ENCODE peak calls at places on chromosomes 3 and 15, in ten cellular contexts. K is foreskin melanocyte, D is fibroblast of the aortic adventitia, L is IMR-90, H is fibroblast of lung, B is activated T-cell treated with anti-CD3 and anti-CD28 coated beads for 48 hours, R is T-helper 1 cell, G is iPS-NIHi11, F is EH, I is GM12891. U is an unnamed sample.

GRCh38 chr3:45943207-45943846 is at the start of gene CXCR6:
- DNase-seq in L (peak), K (no peak), D (peak), R (peak), H (peak), B (peak), G (no peak), I (no peak), F (peak), U (peak)

GRCh38 chr15:45450468-45450867 is 72.1 kb downstream of the SLC30A4 start:
- DNase-seq in K (no peak), B (no peak), G (no peak), I (no peak), H (no peak), F (no peak), D (no peak), R (no peak), L (no peak), U (no peak)

GRCh38 chr15:72034859-72035650 is 82.9 kb downstream of the MYO9A start:
- DNase-seq in I (no peak), F (peak), H (no peak), G (no peak), K (no peak), B (no peak), D (no peak), R (no peak), L (peak), U (no peak)

GRCh38 chr15:56244237-56244810 is 645 bp upstream of the RFX7 start:
- DNase-seq in F (peak), L (peak), B (peak), K (peak), G (peak), H (peak), R (peak), I (no peak), D (peak), U (peak)

GRCh38 chr3:77906102-77906709 is 866.3 kb downstream of the ROBO2 start:
- DNase-seq in B (no peak), D (no peak), I (no peak), R (no peak), H (peak), F (peak), G (no peak), K (no peak), L (no peak), U (no peak)

GRCh38 chr3:70824785-70825184 is 512.3 kb upstream of the MDFIC2 start:
- DNase-seq in G (peak), I (no peak), L (peak), F (peak), R (no peak), D (peak), H (peak), K (no peak), B (no peak), U (no peak)

GRCh38 chr15:38411902-38412301 is 42.0 kb upstream of the FAM98B start:
- DNase-seq in L (no peak), R (no peak), K (no peak), B (no peak), G (no peak), D (no peak), I (no peak), F (no peak), H (no peak), U (no peak)

GRCh38 chr3:183897606-183898384 is 13.1 kb upstream of the PARL start:
- DNase-seq in D (no peak), K (no peak), I (no peak), L (no peak), G (no peak), F (no peak), H (no peak), R (no peak), B (no peak), U (no peak)

GRCh38 chr3:130772124-130772523 is 25.5 kb upstream of the PIK3R4 start:
- DNase-seq in R (no peak), K (no peak), L (no peak), F (no peak), H (no peak), I (no peak), D (no peak), G (no peak), B (no peak), U (no peak)

GRCh38 chr3:128081846-128082245 is 29.6 kb downstream of the SEC61A1 start:
- DNase-seq in I (no peak), F (peak), D (peak), H (peak), K (no peak), B (no peak), L (peak), G (no peak), R (no peak), U (no peak)

GRCh38 chr15:46312133-46312740 is 677.4 kb downstream of the SQOR start:
- DNase-seq in F (peak), K (peak), B (peak), I (peak), R (peak), D (peak), L (peak), G (peak), H (peak), U (peak)

GRCh38 chr15:85421116-85421925 is 40.9 kb downstream of the AKAP13 start:
- DNase-seq in G (no peak), I (no peak), K (no peak), L (peak), B (no peak), R (no peak), D (peak), H (peak), F (peak), U (no peak)

GRCh38 chr3:128353991-128354687 is 112.6 kb downstream of the DNAJB8 start:
- DNase-seq in G (no peak), K (no peak), B (no peak), I (no peak), D (no peak), R (no peak), F (peak), H (peak), L (peak), U (no peak)

GRCh38 chr3:11272913-11273574 is 847 bp downstream of the ATG7 start:
- DNase-seq in I (no peak), B (no peak), K (no peak), F (peak), H (no peak), G (no peak), L (no peak), R (no peak), D (peak), U (no peak)

GRCh38 chr15:35312355-35312754 is 227.3 kb upstream of the NANOGP8 start:
- DNase-seq in L (no peak), F (no peak), H (no peak), G (no peak), R (no peak), D (peak), I (no peak), B (no peak), K (no peak), U (no peak)

GRCh38 chr15:61171190-61171589 is 57.9 kb downstream of the RORA start:
- DNase-seq in H (no peak), I (no peak), G (no peak), K (no peak), R (no peak), B (no peak), L (no peak), F (no peak), D (no peak), U (no peak)

GRCh38 chr3:64311424-64311920 is 86.2 kb upstream of the PRICKLE2 start:
- DNase-seq in I (no peak), G (no peak), B (no peak), R (no peak), F (peak), K (peak), L (peak), D (peak), H (peak), U (no peak)

GRCh38 chr3:183540501-183541234 is 14.8 kb downstream of the KLHL6 start:
- DNase-seq in L (no peak), D (no peak), G (no peak), H (no peak), B (no peak), K (no peak), I (no peak), F (no peak), R (no peak), U (peak)

GRCh38 chr15:92801412-92801773 is 98.7 kb upstream of the CHD2 start:
- DNase-seq in H (peak), K (no peak), L (peak), B (no peak), R (no peak), G (no peak), F (peak), D (peak), I (no peak), U (no peak)

GRCh38 chr3:30511524-30512278 is 94.7 kb upstream of the TGFBR2 start:
- DNase-seq in I (no peak), G (no peak), F (peak), B (no peak), R (no peak), K (peak), D (peak), H (peak), L (peak), U (peak)

GRCh38 chr3:42682301-42683070 is 2.9 kb upstream of the KLHL40 start:
- DNase-seq in F (no peak), K (no peak), R (no peak), G (no peak), L (no peak), H (no peak), D (no peak), B (no peak), I (no peak), U (no peak)

GRCh38 chr3:43621406-43621973 is 321 bp downstream of the ANO10 start:
- DNase-seq in D (no peak), R (no peak), G (peak), L (no peak), K (peak), B (no peak), I (no peak), F (no peak), H (no peak), U (no peak)

GRCh38 chr15:75753145-75753544 is 40.5 kb upstream of the CSPG4 start:
- DNase-seq in L (no peak), I (no peak), F (no peak), H (no peak), G (no peak), D (no peak), B (no peak), K (no peak), R (no peak), U (no peak)

GRCh38 chr15:74776851-74777768 is 4.8 kb upstream of the CSK start:
- DNase-seq in F (peak), B (peak), G (peak), K (no peak), L (no peak), H (no peak), D (no peak), I (no peak), R (peak), U (peak)

GRCh38 chr3:107241217-107241616 is 136.0 kb upstream of the CCDC54 start:
- DNase-seq in R (no peak), G (peak), L (no peak), B (peak), D (no peak), K (no peak), F (peak), H (peak), I (no peak), U (peak)

GRCh38 chr3:23748398-23749110 is 57.2 kb upstream of the UBE2E1 start:
- DNase-seq in K (no peak), R (no peak), G (no peak), L (peak), I (no peak), D (peak), F (peak), H (no peak), B (no peak), U (no peak)

GRCh38 chr3:128489860-128490649 is 2.9 kb downstream of the GATA2 start:
- DNase-seq in R (peak), K (no peak), B (no peak), G (no peak), L (no peak), H (peak), I (no peak), F (peak), D (peak), U (peak)

GRCh38 chr3:110027446-110027845 is 690.1 kb upstream of the DPPA4 start:
- DNase-seq in R (no peak), F (peak), K (no peak), D (peak), I (no peak), B (no peak), H (peak), G (no peak), L (peak), U (no peak)

GRCh38 chr3:48215876-48216275 is 7.4 kb upstream of the CAMP start:
- DNase-seq in R (no peak), I (no peak), F (no peak), L (no peak), H (no peak), K (no peak), B (no peak), D (peak), G (no peak), U (no peak)

GRCh38 chr3:142211034-142211433 is 14.4 kb downstream of the GK5 start:
- DNase-seq in R (no peak), L (no peak), K (no peak), I (no peak), G (peak), H (no peak), D (no peak), F (peak), B (no peak), U (no peak)

GRCh38 chr15:77907824-77908751 is 169.4 kb downstream of the TBC1D2B start:
- DNase-seq in B (peak), D (no peak), I (no peak), K (no peak), H (peak), L (peak), F (peak), G (peak), R (peak), U (peak)

GRCh38 chr15:67119238-67119846 is 53.9 kb downstream of the SMAD3 start:
- DNase-seq in F (no peak), R (no peak), L (no peak), B (no peak), D (no peak), K (no peak), I (no peak), G (no peak), H (no peak), U (no peak)

GRCh38 chr3:147816770-147817169 is 407.6 kb downstream of the ZIC1 start:
- DNase-seq in F (peak), H (no peak), R (no peak), D (peak), L (no peak), G (no peak), I (no peak), K (no peak), B (no peak), U (no peak)

GRCh38 chr15:66411190-66411589 is 24.5 kb downstream of the MAP2K1 start:
- DNase-seq in F (peak), G (no peak), K (peak), R (peak), D (no peak), I (no peak), B (no peak), H (no peak), L (no peak), U (no peak)

GRCh38 chr15:57306944-57307411 is 69.3 kb upstream of the CGNL1 start:
- DNase-seq in D (no peak), H (no peak), L (no peak), G (no peak), K (no peak), I (no peak), R (no peak), B (no peak), F (peak), U (no peak)

GRCh38 chr3:139530717-139531116 is 8.8 kb downstream of the RBP1 start:
- DNase-seq in I (no peak), F (no peak), B (no peak), G (no peak), R (no peak), H (no peak), L (no peak), K (no peak), D (no peak), U (no peak)

GRCh38 chr15:88467935-88468528 is 524 bp downstream of the MRPS11 start:
- DNase-seq in D (peak), I (no peak), B (no peak), G (peak), F (no peak), H (no peak), R (no peak), K (no peak), L (peak), U (no peak)

GRCh38 chr3:179546814-179547241 is 15.9 kb upstream of the ACTL6A start:
- DNase-seq in G (no peak), K (no peak), L (no peak), H (no peak), F (no peak), R (no peak), D (no peak), I (no peak), B (no peak), U (no peak)

GRCh38 chr3:171752329-171752728 is 58.0 kb downstream of the PLD1 start:
- DNase-seq in F (no peak), H (no peak), K (no peak), B (no peak), R (no peak), I (no peak), D (no peak), G (no peak), L (no peak), U (no peak)

GRCh38 chr3:148379763-148380162 is 317.9 kb upstream of the AGTR1 start:
- DNase-seq in F (peak), L (peak), D (peak), K (no peak), R (no peak), G (peak), B (no peak), H (peak), I (peak), U (no peak)